ENCODE peak calls at places on chromosomes 1 and 21, in seven cellular contexts. I is astrocyte of the cerebellum; L is activated T-cell treated with anti-CD3 and anti-CD28 coated beads, Interleukin-2, amount 50 U/mL, for 72 hours; T is NCI-H2171 treated with DMSO at 0.1 percent for 48 hours; K is endothelial cell; Z is activated CD4-positive, alpha-beta T cell treated with anti-CD3 and anti-CD28 coated beads for 24 hours; B is left ventricle myocardium inferior. J is an unnamed sample.

GRCh38 chr21:44618909-44619308 is 7.0 kb downstream of the KRTAP10-8 start:
- DNase-seq in I (no peak), L (peak), T (no peak), K (no peak), Z (peak), B (no peak), J (no peak)

GRCh38 chr1:46961066-46961758 is 19.9 kb upstream of the CYP4A11 start:
- DNase-seq in I (no peak), L (no peak), T (no peak), K (no peak), Z (no peak), B (no peak), J (no peak)

GRCh38 chr1:94772230-94772641 is 47.9 kb upstream of the SLC44A3 start:
- DNase-seq in I (no peak), L (no peak), T (no peak), K (no peak), Z (no peak), B (no peak), J (no peak)

GRCh38 chr1:194538453-194538852 is 1352.0 kb upstream of the B3GALT2 start:
- DNase-seq in I (no peak), L (no peak), T (peak), K (no peak), Z (no peak), B (no peak), J (no peak)

GRCh38 chr1:217333939-217334338 is 297.0 kb downstream of the GPATCH2 start:
- DNase-seq in I (no peak), L (peak), T (peak), K (peak), Z (no peak), B (no peak), J (no peak)

GRCh38 chr1:23177438-23178380 is 9.1 kb upstream of the LUZP1 start:
- DNase-seq in I (peak), L (peak), T (peak), K (peak), Z (peak), B (peak), J (no peak)

GRCh38 chr1:66729130-66729922 is 22.9 kb upstream of the DYNLT5 start:
- DNase-seq in I (no peak), L (peak), T (peak), K (no peak), Z (no peak), B (no peak), J (no peak)

GRCh38 chr1:68725353-68725752 is 228.5 kb upstream of the DEPDC1 start:
- DNase-seq in I (peak), L (no peak), T (peak), K (no peak), Z (no peak), B (peak), J (no peak)

GRCh38 chr1:228921473-228921872 is 186.2 kb downstream of the RHOU start:
- DNase-seq in I (no peak), L (no peak), T (no peak), K (no peak), Z (no peak), B (no peak), J (no peak)

GRCh38 chr1:33263890-33264504 is 7.7 kb downstream of the ZNF362 start:
- DNase-seq in I (no peak), L (no peak), T (no peak), K (no peak), Z (no peak), B (no peak), J (no peak)

GRCh38 chr1:169601096-169601881 is 15.0 kb upstream of the F5 start:
- DNase-seq in I (peak), L (no peak), T (peak), K (no peak), Z (no peak), B (no peak), J (peak)

GRCh38 chr1:26833432-26834405 is 7.2 kb downstream of the ZDHHC18 start:
- DNase-seq in I (no peak), L (peak), T (no peak), K (no peak), Z (peak), B (peak), J (no peak)

GRCh38 chr21:28579986-28580550 is 412.6 kb downstream of the LTN1 start:
- DNase-seq in I (no peak), L (no peak), T (no peak), K (no peak), Z (no peak), B (no peak), J (no peak)

GRCh38 chr1:15352122-15352957 is 57.3 kb upstream of the EFHD2 start:
- DNase-seq in I (no peak), L (peak), T (peak), K (no peak), Z (peak), B (no peak), J (no peak)

GRCh38 chr1:201537966-201538617 is 835 bp upstream of the NAV1 start:
- DNase-seq in I (no peak), L (no peak), T (no peak), K (peak), Z (no peak), B (no peak), J (no peak)

GRCh38 chr1:3746389-3746783 is 5.9 kb upstream of the CCDC27 start:
- DNase-seq in I (no peak), L (no peak), T (no peak), K (no peak), Z (no peak), B (no peak), J (no peak)

GRCh38 chr21:39451332-39452206 is at the start of gene SH3BGR:
- DNase-seq in I (no peak), L (no peak), T (no peak), K (no peak), Z (no peak), B (peak), J (no peak)

GRCh38 chr1:46413596-46413985 is 19.5 kb downstream of the FAAH start:
- DNase-seq in I (no peak), L (peak), T (no peak), K (peak), Z (no peak), B (no peak), J (no peak)

GRCh38 chr1:17233675-17234074 is 15.2 kb upstream of the PADI3 start:
- DNase-seq in I (peak), L (no peak), T (no peak), K (no peak), Z (no peak), B (peak), J (no peak)

GRCh38 chr1:155529109-155529508 is 33.5 kb downstream of the ASH1L start:
- DNase-seq in I (no peak), L (no peak), T (no peak), K (no peak), Z (no peak), B (no peak), J (no peak)

J was measured in non-pigmented ciliary epithelial cell.